ENCODE peak calls at places on chromosomes 13 and 19, in four cellular contexts. M is H9, P is H1, I is IMR-90. D is an unnamed sample.

GRCh38 chr19:14835011-14835410 is at the start of the genes OR7A5 and OR7C1:
- DNase-seq in M (no peak), P (no peak), I (no peak), D (no peak)

GRCh38 chr19:38417544-38418506 is 8.2 kb downstream of the RASGRP4 start:
- DNase-seq in M (peak), P (no peak), I (no peak), D (peak)

GRCh38 chr13:98483636-98484288 is 93.1 kb downstream of the STK24 start:
- DNase-seq in M (no peak), P (no peak), I (peak), D (no peak)

GRCh38 chr13:23020246-23020843 is 160.4 kb upstream of the SGCG start:
- DNase-seq in M (peak), P (no peak), I (peak), D (peak)

GRCh38 chr13:106887686-106888085 is 319.7 kb upstream of the ARGLU1 start:
- DNase-seq in M (no peak), P (no peak), I (no peak), D (no peak)

GRCh38 chr19:4722671-4723464 is 774 bp downstream of the DPP9 start:
- DNase-seq in M (no peak), P (no peak), I (peak), D (peak)

GRCh38 chr19:11064831-11065303 is 24.4 kb upstream of the LDLR start:
- DNase-seq in M (no peak), P (no peak), I (no peak), D (no peak)

GRCh38 chr19:44745386-44745831 is 3.1 kb upstream of the BCL3 start:
- DNase-seq in M (peak), P (no peak), I (peak), D (peak)

GRCh38 chr19:8500158-8500557 is 2.3 kb downstream of the PRAM1 start:
- DNase-seq in M (no peak), P (no peak), I (no peak), D (peak)

GRCh38 chr19:7326105-7326877 is 22.4 kb upstream of the ARHGEF18 start:
- DNase-seq in M (peak), P (peak), I (no peak), D (peak)

GRCh38 chr13:101711307-101712025 is 259.0 kb downstream of the ITGBL1 start:
- DNase-seq in M (no peak), P (no peak), I (no peak), D (no peak)

GRCh38 chr19:14497347-14497921 is 1.5 kb upstream of the GIPC1 start:
- DNase-seq in M (no peak), P (no peak), I (no peak), D (no peak)

GRCh38 chr19:16118489-16119033 is 6.9 kb downstream of the RAB8A start:
- DNase-seq in M (no peak), P (no peak), I (no peak), D (no peak)

GRCh38 chr13:98129059-98129741 is 13.7 kb upstream of the FARP1 start:
- DNase-seq in M (peak), P (no peak), I (peak), D (no peak)

GRCh38 chr13:27293873-27294515 is 23.4 kb downstream of the RASL11A start:
- DNase-seq in M (no peak), P (no peak), I (no peak), D (no peak)

GRCh38 chr13:40230833-40231266 is 435.6 kb downstream of the FOXO1 start:
- DNase-seq in M (no peak), P (no peak), I (no peak), D (no peak)

GRCh38 chr19:14318873-14319272 is 62.4 kb upstream of the ADGRE5 start:
- DNase-seq in M (peak), P (no peak), I (no peak), D (peak)

GRCh38 chr13:26881154-26881553 is 120.6 kb upstream of the GPR12 start:
- DNase-seq in M (no peak), P (no peak), I (peak), D (no peak)

GRCh38 chr13:98050041-98050466 is 92.8 kb upstream of the FARP1 start:
- DNase-seq in M (no peak), P (no peak), I (peak), D (no peak)

GRCh38 chr19:8610041-8610927 is at the start of gene ADAMTS10:
- DNase-seq in M (peak), P (no peak), I (peak), D (peak)

GRCh38 chr13:23427342-23428182 is 5.9 kb downstream of the SACS start:
- DNase-seq in M (no peak), P (no peak), I (peak), D (no peak)

GRCh38 chr19:15331419-15332310 is 674 bp downstream of the BRD4 start:
- DNase-seq in M (peak), P (no peak), I (no peak), D (peak)

GRCh38 chr19:246551-246950 is 44.7 kb downstream of the PLPP2 start:
- DNase-seq in M (peak), P (no peak), I (no peak), D (no peak)

GRCh38 chr13:106683179-106683578 is 115.2 kb upstream of the ARGLU1 start:
- DNase-seq in M (no peak), P (no peak), I (no peak), D (no peak)

GRCh38 chr19:10293637-10294367 is 4.0 kb downstream of the ICAM5 start:
- DNase-seq in M (peak), P (no peak), I (no peak), D (no peak)

GRCh38 chr13:25872871-25873607 is 178.8 kb downstream of the SHISA2 start:
- DNase-seq in M (no peak), P (no peak), I (no peak), D (no peak)
- H3K9ac ChIP-seq in M (no peak), P (no peak), I (no peak), D (no peak)

GRCh38 chr13:112450567-112451240 is 74.5 kb downstream of the SPACA7 start:
- DNase-seq in M (no peak), P (no peak), I (no peak), D (no peak)
- H4K5ac ChIP-seq in M (no peak), P (no peak), I (no peak), D (no peak)

GRCh38 chr13:111153977-111154332 is 38.8 kb downstream of the ARHGEF7 start:
- DNase-seq in M (no peak), P (no peak), I (no peak), D (no peak)
- H2BK5ac ChIP-seq in M (no peak), P (peak), I (peak), D (no peak)

DNA sequence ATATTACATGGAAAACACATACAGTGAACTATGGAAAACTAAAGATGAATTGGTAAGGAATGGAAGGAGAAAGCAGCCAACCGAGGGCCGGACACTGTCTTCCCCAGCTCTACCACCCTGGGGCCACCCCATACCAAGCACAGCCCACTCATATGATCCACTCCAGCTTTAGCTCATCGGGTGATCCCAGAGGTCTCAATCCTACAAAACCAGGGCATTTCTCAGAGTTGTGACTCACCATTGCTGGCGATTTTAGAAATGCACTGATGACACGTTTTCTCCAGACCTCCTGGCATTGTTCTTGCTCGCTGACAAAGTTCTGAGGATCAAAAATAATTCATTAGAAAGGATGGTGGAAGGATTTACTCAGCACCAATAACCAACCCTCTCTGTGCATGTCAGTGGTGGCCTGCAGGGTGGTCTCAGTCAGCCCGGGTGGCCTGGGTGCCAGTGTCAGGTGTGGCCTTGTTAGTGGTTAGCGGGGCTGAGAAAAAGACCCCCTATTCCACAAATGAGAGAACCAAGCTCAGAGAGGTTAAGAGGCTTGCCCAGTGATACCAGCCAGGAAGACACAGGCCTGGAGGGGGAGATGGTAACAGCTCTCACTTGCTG is 6.6 kb downstream of the TMEM272 start:
- DNase-seq in M (peak), P (no peak), I (peak), D (no peak)
- H3K9ac ChIP-seq in M (no peak), P (no peak), I (no peak), D (no peak)

DNA sequence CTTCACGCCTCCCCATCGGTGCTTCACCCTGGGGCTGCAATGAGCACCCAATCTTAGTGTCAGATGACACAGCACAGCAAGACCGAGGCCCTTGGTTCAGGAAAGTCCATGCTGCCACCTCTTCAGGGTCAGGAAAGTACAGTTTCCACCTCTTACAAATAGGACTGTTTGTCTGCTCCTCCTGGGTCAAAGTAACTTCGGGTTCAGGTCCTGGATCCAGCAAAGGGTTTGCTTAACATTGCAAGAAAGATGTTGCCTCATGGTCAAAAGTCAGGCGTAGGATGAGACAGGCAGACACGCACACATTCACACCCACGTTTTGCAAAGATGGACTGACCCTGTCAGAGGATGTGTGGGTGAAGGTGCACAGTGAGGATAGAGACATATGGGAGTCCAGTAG is 1.6 kb upstream of the CYP2B6 start:
- DNase-seq in M (no peak), P (no peak), I (no peak), D (no peak)
- H4K5ac ChIP-seq in M (no peak), P (no peak), I (no peak), D (no peak)

DNA sequence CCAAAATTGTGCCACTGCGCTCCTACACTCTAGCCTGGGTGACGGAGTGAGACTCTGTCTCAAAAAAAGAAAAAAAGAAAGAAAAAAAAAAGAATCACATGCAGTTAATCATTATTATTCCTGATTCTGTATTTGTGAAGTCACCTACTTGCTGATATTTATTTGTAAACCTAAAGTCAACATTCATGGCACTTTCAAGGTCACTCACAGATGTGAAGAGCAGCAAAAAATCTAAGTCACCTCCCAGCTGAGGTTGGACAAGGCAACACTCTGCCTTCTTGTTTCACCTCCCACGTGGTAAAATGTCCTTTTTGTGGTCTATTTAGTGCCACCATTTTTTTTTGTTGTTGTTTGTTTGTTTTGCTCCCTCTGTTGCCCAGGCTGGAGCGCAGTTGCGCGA is 26.5 kb downstream of the WDR88 start:
- DNase-seq in M (no peak), P (no peak), I (no peak), D (no peak)
- H2BK5ac ChIP-seq in M (no peak), P (no peak), I (no peak), D (no peak)

GRCh38 chr19:18507021-18507726 is 14.7 kb downstream of the ELL start:
- DNase-seq in M (no peak), P (no peak), I (no peak), D (no peak)

GRCh38 chr19:18506101-18506534 is 15.8 kb downstream of the ELL start:
- DNase-seq in M (no peak), P (no peak), I (no peak), D (no peak)

GRCh38 chr19:18506545-18506944 is 15.3 kb downstream of the ELL start:
- DNase-seq in M (no peak), P (no peak), I (no peak), D (no peak)

GRCh38 chr19:18508585-18508984 is 13.3 kb downstream of the ELL start:
- DNase-seq in M (no peak), P (no peak), I (no peak), D (no peak)

GRCh38 chr19:18507727-18508440 is 14.0 kb downstream of the ELL start:
- DNase-seq in M (no peak), P (no peak), I (peak), D (no peak)
- H3K9ac ChIP-seq in M (no peak), P (no peak), I (no peak), D (no peak)

D was measured in mesendoderm.